ENCODE peak calls at places on chromosomes 13 and 19, in four cellular contexts. Y is colonic mucosa, K is tibial artery, I is body of pancreas. J is an unnamed sample. For H3K36me3, the result is how much of the 10 kb centered on the place peaks cover.

GRCh38 chr19:38441660-38442348 is 8.3 kb downstream of the RYR1 start:
- DNase-seq in I (no peak), K (no peak), Y (no peak), J (no peak)

GRCh38 chr19:31111741-31112140 is 237.5 kb downstream of the TSHZ3 start:
- DNase-seq in K (no peak), I (no peak), Y (no peak), J (no peak)

GRCh38 chr13:38685974-38686571 is 804 bp upstream of the FREM2 start:
- DNase-seq in Y (peak), K (no peak), I (no peak), J (no peak)

GRCh38 chr13:107790360-107790759 is 425.0 kb downstream of the LIG4 start:
- DNase-seq in Y (no peak), I (no peak), K (no peak), J (no peak)

GRCh38 chr19:56253737-56254136 is 18.8 kb upstream of the EDDM13 start:
- DNase-seq in Y (no peak), K (no peak), I (no peak), J (no peak)

GRCh38 chr13:63853816-63854215 is 2438.2 kb upstream of the PCDH20 start:
- DNase-seq in I (no peak), K (no peak), Y (no peak), J (no peak)

GRCh38 chr19:17656970-17657369 is 31.2 kb downstream of the UNC13A start:
- DNase-seq in K (no peak), Y (no peak), I (no peak), J (no peak)

GRCh38 chr13:34164585-34164984 is 346.6 kb downstream of the RFC3 start:
- DNase-seq in I (peak), Y (no peak), K (no peak), J (no peak)

GRCh38 chr19:9757544-9758501 is 10.7 kb downstream of the ZNF846 start:
- DNase-seq in K (no peak), Y (no peak), I (no peak), J (no peak)

GRCh38 chr19:15463865-15464371 is 426 bp downstream of the RASAL3 start:
- DNase-seq in K (no peak), Y (peak), I (no peak), J (no peak)

GRCh38 chr13:27922974-27923612 is 3.3 kb downstream of the PDX1 start:
- DNase-seq in K (no peak), I (peak), Y (no peak), J (no peak)

GRCh38 chr19:44303976-44304568 is 753 bp downstream of the ZNF235 start:
- DNase-seq in I (no peak), Y (peak), K (no peak), J (no peak)

GRCh38 chr13:114023716-114024602 is 50.1 kb upstream of the C13orf46 start:
- DNase-seq in Y (no peak), I (no peak), K (no peak), J (no peak)

GRCh38 chr13:50735071-50735470 is 108.4 kb downstream of the DLEU7 start:
- DNase-seq in Y (no peak), K (no peak), I (no peak), J (no peak)

GRCh38 chr19:48591021-48591420 is 15.5 kb upstream of the SPACA4 start:
- DNase-seq in I (no peak), K (no peak), Y (no peak), J (no peak)

GRCh38 chr13:20518652-20519051 is 7.0 kb downstream of the CRYL1 start:
- DNase-seq in Y (no peak), I (no peak), K (no peak), J (no peak)

GRCh38 chr19:57099199-57099661 is 20.6 kb upstream of the USP29 start:
- DNase-seq in K (peak), I (peak), Y (peak), J (no peak)

GRCh38 chr13:109778102-109778542 is 8.3 kb downstream of the IRS2 start:
- DNase-seq in Y (peak), K (no peak), I (no peak), J (no peak)

GRCh38 chr19:3302755-3303154 is 63.6 kb upstream of the NFIC start:
- DNase-seq in K (no peak), Y (no peak), I (no peak), J (no peak)

GRCh38 chr19:48999481-49000325 is 6.0 kb downstream of the RUVBL2 start:
- DNase-seq in Y (peak), I (peak), K (no peak), J (no peak)

GRCh38 chr19:34172661-34173144 is 399 bp downstream of the LSM14A start:
- DNase-seq in I (peak), K (no peak), Y (no peak), J (no peak)

GRCh38 chr13:73984949-73985691 is 149.1 kb downstream of the KLF12 start:
- DNase-seq in I (no peak), Y (no peak), K (no peak), J (no peak)

GRCh38 chr13:27783111-27783510 is 9.2 kb upstream of the GSX1 start:
- DNase-seq in K (no peak), Y (no peak), I (peak), J (no peak)

GRCh38 chr13:50526771-50527567 is 316.5 kb downstream of the DLEU7 start:
- DNase-seq in K (peak), I (peak), Y (no peak), J (no peak)

GRCh38 chr13:111270126-111270525 is 50.3 kb upstream of the TEX29 start:
- DNase-seq in Y (no peak), K (no peak), I (no peak), J (no peak)

GRCh38 chr19:40600086-40600917 is 867 bp upstream of the LTBP4 start:
- DNase-seq in I (no peak), K (peak), Y (no peak), J (no peak)

GRCh38 chr19:53977429-53977990 is 13.9 kb upstream of the CACNG6 start:
- DNase-seq in I (peak), K (peak), Y (peak), J (peak)

GRCh38 chr19:56971230-56971629 is 130.7 kb upstream of the PEG3 start:
- DNase-seq in K (no peak), I (no peak), Y (no peak), J (no peak)

GRCh38 chr13:45194081-45194939 is 6.5 kb downstream of the KCTD4 start:
- DNase-seq in K (peak), Y (no peak), I (peak), J (no peak)

GRCh38 chr19:45363861-45364459 is 6.4 kb downstream of the ERCC2 start:
- DNase-seq in Y (no peak), I (no peak), K (no peak), J (no peak)

GRCh38 chr13:31409678-31410356 is 210.0 kb downstream of the B3GLCT start:
- DNase-seq in I (no peak), Y (peak), K (no peak), J (no peak)

GRCh38 chr13:33114146-33114545 is 97.9 kb downstream of the KL start:
- DNase-seq in K (no peak), Y (no peak), I (no peak), J (no peak)

GRCh38 chr19:42441047-42441440 is 1.7 kb downstream of the CXCL17 start:
- DNase-seq in Y (no peak), I (no peak), K (no peak), J (no peak)

GRCh38 chr19:42442833-42443232 is at the start of gene CXCL17:
- DNase-seq in K (no peak), Y (no peak), I (peak), J (no peak)

GRCh38 chr19:42445948-42446347 is 3.2 kb upstream of the CXCL17 start:
- DNase-seq in Y (no peak), K (no peak), I (no peak), J (no peak)

GRCh38 chr19:42440357-42441046 is 2.2 kb downstream of the CXCL17 start:
- DNase-seq in Y (peak), I (peak), K (peak), J (no peak)

DNA sequence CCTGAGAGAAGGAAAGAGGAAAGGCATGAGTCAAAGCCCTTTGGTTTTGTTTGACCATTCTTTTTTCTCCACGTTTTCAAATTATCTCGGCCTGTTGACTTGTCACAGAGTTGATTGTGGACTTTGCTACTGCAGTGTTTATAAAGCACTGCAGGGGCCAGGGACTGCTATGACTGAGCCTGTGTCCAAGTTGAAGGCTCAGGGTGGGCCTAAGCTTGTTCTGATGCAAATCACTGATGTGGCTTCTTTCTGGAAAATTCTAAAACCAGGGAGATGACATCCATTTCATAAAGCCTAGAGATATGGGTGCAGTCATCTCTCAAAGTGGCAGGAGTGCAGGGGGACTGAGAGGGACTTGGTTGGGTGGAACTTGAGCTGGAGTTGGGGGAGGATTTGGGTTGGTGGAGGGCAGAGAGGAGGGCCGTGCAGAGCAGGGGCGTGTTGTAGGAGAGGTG is 1.2 kb upstream of the CXCL17 start:
- DNase-seq in K (no peak), Y (peak), I (peak), J (no peak)
- H3K27ac ChIP-seq in K (no peak), Y (peak), I (peak), J (no peak)

GRCh38 chr19:52296773-52297600 is at the start of gene ZNF480:
- DNase-seq in I (peak), K (peak), Y (peak), J (peak)
- TF ChIP-seq CTCF in I (peak), K (peak), Y (no peak), J (no peak)

DNA sequence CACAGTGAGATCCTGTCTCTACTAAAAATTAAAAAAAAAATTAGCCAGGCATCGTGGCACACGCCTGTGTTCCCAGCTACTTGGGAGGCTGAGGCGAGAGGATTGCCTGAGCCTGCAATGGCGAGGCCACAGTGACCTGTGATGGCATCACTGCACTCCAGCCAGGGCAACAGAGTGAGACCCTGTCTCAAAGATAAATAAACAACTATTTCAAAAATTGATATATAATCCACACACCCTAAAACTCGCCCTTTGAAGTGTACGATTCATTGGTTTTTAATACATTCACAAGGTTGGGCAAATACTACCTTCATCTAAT is 12.1 kb upstream of the TICAM1 start:
- DNase-seq in I (no peak), K (no peak), Y (no peak), J (no peak)
- H3K36me3 ChIP-seq in I (under half), K (half or more), Y (under half), J (under half)

GRCh38 chr19:6725513-6726231 is 5.2 kb upstream of the C3 start:
- DNase-seq in K (no peak), Y (no peak), I (no peak), J (no peak)

GRCh38 chr19:6721773-6722172 is 1.3 kb upstream of the C3 start:
- DNase-seq in Y (no peak), I (no peak), K (no peak), J (no peak)

GRCh38 chr19:6723738-6724137 is 3.3 kb upstream of the C3 start:
- DNase-seq in I (no peak), K (no peak), Y (no peak), J (no peak)

GRCh38 chr19:6723108-6723618 is 2.7 kb upstream of the C3 start:
- DNase-seq in Y (no peak), I (peak), K (no peak), J (no peak)

DNA sequence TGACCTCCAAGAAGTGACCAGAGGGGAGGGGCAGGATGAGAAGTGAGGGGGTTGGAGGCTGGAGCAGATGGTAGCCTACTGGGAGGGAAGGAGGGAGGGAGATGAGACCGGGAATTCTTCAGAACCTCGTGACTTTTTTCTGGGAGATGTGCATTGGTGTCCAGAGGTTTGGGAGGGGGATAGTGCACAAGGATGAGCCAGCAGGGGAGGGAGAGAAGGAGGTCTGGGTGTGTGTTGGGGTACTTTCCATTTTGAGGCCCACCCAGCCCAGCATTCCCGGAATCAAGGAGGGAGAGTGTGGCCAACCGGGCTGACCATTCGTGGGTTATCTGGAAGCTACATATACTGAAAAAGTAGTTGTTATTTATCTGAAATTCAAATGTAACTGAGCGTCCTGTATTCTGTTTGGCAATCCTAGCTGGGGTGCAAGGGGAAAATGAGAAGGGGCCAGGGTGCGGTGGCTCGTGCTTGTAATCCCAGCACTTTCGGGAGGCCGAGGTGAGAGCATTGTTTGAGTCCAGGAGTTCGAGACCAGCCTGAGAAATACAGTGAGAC is 4.3 kb upstream of the C3 start:
- DNase-seq in K (no peak), Y (no peak), I (no peak), J (no peak)
- H3K27ac ChIP-seq in K (no peak), Y (no peak), I (no peak), J (no peak)

GRCh38 chr19:944171-944567 is 18.3 kb downstream of the ARID3A start:
- DNase-seq in Y (peak), I (no peak), K (no peak), J (no peak)
- TF ChIP-seq CTCF in Y (no peak), I (no peak), K (no peak), J (no peak)

DNA sequence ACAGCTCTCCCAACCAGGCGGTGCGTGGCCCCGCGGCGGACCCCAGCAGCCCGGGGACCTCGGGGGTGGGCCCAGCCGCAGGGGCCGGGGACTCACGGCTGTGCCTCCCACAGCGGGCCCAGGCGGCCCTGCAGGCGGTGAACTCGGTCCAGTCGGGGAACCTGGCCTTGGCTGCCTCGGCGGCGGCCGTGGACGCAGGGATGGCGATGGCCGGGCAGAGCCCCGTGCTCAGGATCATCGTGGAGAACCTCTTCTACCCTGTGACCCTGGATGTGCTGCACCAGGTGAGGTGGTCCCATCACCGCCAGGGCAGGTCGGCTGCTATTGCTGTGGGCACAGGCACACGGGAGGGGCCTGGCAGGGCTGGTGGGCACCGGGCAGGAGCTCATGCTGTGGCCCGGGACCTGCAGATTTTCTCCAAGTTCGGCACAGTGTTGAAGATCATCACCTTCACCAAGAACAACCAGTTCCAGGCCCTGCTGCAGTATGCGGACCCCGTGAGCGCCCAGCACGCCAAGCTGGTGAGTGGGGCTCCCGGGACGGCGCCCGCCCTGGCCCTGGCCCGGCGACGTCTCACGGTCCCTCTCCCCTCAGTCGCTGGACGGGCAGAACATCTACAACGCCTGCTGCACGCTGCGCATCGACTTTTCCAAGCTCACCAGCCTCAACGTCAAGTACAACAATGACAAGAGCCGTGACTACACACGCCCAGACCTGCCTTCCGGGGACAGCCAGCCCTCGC is 7.3 kb downstream of the PTBP1 start:
- DNase-seq in Y (no peak), K (no peak), I (no peak), J (no peak)
- H3K36me3 ChIP-seq in Y (half or more), K (half or more), I (under half), J (half or more)

GRCh38 chr13:25168800-25169199 is 3.3 kb downstream of the AMER2 start:
- DNase-seq in Y (no peak), K (no peak), I (no peak), J (no peak)

GRCh38 chr13:25169356-25169755 is 2.7 kb downstream of the AMER2 start:
- DNase-seq in I (no peak), K (no peak), Y (no peak), J (no peak)

GRCh38 chr13:25171170-25171516 is 945 bp downstream of the AMER2 start:
- DNase-seq in I (no peak), K (no peak), Y (no peak), J (no peak)

GRCh38 chr13:25170554-25171107 is 1.5 kb downstream of the AMER2 start:
- DNase-seq in K (no peak), Y (no peak), I (no peak), J (no peak)

GRCh38 chr13:25169951-25170553 is 2.0 kb downstream of the AMER2 start:
- DNase-seq in I (no peak), K (no peak), Y (no peak), J (no peak)
- H3K27ac ChIP-seq in I (no peak), K (no peak), Y (no peak), J (no peak)

GRCh38 chr13:24313449-24313848 is 4.1 kb downstream of the C1QTNF9 start:
- DNase-seq in K (no peak), Y (no peak), I (no peak), J (no peak)
- TF ChIP-seq CTCF in K (no peak), Y (peak), I (peak), J (no peak)

GRCh38 chr13:30061217-30061616 is 210.8 kb upstream of the UBL3 start:
- DNase-seq in K (no peak), Y (no peak), I (no peak), J (no peak)

GRCh38 chr13:30065181-30065580 is 214.8 kb upstream of the UBL3 start:
- DNase-seq in Y (no peak), I (no peak), K (no peak), J (no peak)

GRCh38 chr13:30058429-30058828 is 208.0 kb upstream of the UBL3 start:
- DNase-seq in I (no peak), Y (no peak), K (no peak), J (no peak)

GRCh38 chr13:30063892-30064291 is 213.5 kb upstream of the UBL3 start:
- DNase-seq in K (no peak), Y (no peak), I (no peak), J (no peak)
- H3K36me3 ChIP-seq in K (under half), Y (under half), I (under half), J (under half)

GRCh38 chr13:82713681-82714405 is 1168.4 kb downstream of the SLITRK1 start:
- DNase-seq in I (no peak), Y (no peak), K (no peak), J (no peak)

GRCh38 chr13:82720961-82721360 is 1161.3 kb downstream of the SLITRK1 start:
- DNase-seq in Y (no peak), K (no peak), I (no peak), J (no peak)

GRCh38 chr13:82719987-82720386 is 1162.3 kb downstream of the SLITRK1 start:
- DNase-seq in K (no peak), I (no peak), Y (no peak), J (no peak)

GRCh38 chr13:82717249-82717648 is 1165.0 kb downstream of the SLITRK1 start:
- DNase-seq in K (no peak), I (no peak), Y (no peak), J (no peak)
- H3K27ac ChIP-seq in K (no peak), I (no peak), Y (no peak), J (no peak)